ENCODE peak calls at places on chromosomes 13 and 19, in four cellular contexts. A is fibroblast of pulmonary artery; P is breast epithelium; T is CD4-positive, alpha-beta T cell. H is an unnamed sample.

GRCh38 chr19:246551-246950 is 44.7 kb downstream of the PLPP2 start:
- DNase-seq in T (no peak), A (no peak), P (no peak), H (no peak)

GRCh38 chr13:44396963-44397580 is 23.4 kb downstream of the SERP2 start:
- DNase-seq in A (peak; percentile 57), P (no peak), T (no peak), H (peak; percentile 42)

GRCh38 chr13:33392794-33393371 is 107.3 kb upstream of the STARD13 start:
- DNase-seq in P (no peak), A (no peak), T (no peak), H (no peak)

GRCh38 chr13:61880576-61881283 is 465.1 kb upstream of the PCDH20 start:
- DNase-seq in P (no peak), T (no peak), A (peak; percentile 41), H (no peak)

GRCh38 chr13:36345438-36346221 is 564 bp downstream of the SPART start:
- DNase-seq in T (peak; percentile 4), P (peak; percentile 68), A (peak; percentile 94), H (peak; percentile 86)

GRCh38 chr13:48333976-48334375 is 30.4 kb downstream of the RB1 start:
- DNase-seq in P (no peak), T (no peak), A (peak; percentile 56), H (peak; percentile 29)

GRCh38 chr19:40745402-40745780 is 4.9 kb downstream of the ACTMAP start:
- DNase-seq in T (no peak), A (peak; percentile 70), P (no peak), H (peak; percentile 39)

GRCh38 chr13:73684286-73684685 is 449.9 kb downstream of the KLF12 start:
- DNase-seq in A (no peak), P (peak; percentile 23), T (no peak), H (no peak)

GRCh38 chr13:26881154-26881553 is 120.6 kb upstream of the GPR12 start:
- DNase-seq in T (no peak), A (peak; percentile 41), P (peak; percentile 30), H (peak; percentile 20)

GRCh38 chr19:45809643-45810159 is 5.4 kb downstream of the RSPH6A start:
- DNase-seq in A (peak; percentile 75), P (no peak), T (no peak), H (peak; percentile 73)

GRCh38 chr13:30362869-30363268 is 55.5 kb upstream of the KATNAL1 start:
- DNase-seq in A (no peak), T (no peak), P (no peak), H (no peak)

GRCh38 chr19:30313353-30313750 is 58.8 kb upstream of the ZNF536 start:
- DNase-seq in T (no peak), A (no peak), P (no peak), H (no peak)

GRCh38 chr13:90188237-90188636 is 1159.2 kb upstream of the MIR17HG start:
- DNase-seq in A (no peak), P (no peak), T (no peak), H (no peak)

GRCh38 chr19:14112809-14113385 is 4.7 kb downstream of the PRKACA start:
- DNase-seq in A (no peak), P (no peak), T (no peak), H (no peak)

GRCh38 chr13:80116107-80116506 is 224.8 kb downstream of the SPRY2 start:
- DNase-seq in P (no peak), A (peak; percentile 63), T (no peak), H (peak; percentile 82)

GRCh38 chr13:42047561-42048322 is 706 bp upstream of the DGKH start:
- DNase-seq in P (peak; percentile 22), A (peak; percentile 74), T (no peak), H (peak; percentile 65)

GRCh38 chr13:23087884-23088283 is 92.9 kb upstream of the SGCG start:
- DNase-seq in P (no peak), T (no peak), A (peak; percentile 39), H (no peak)

GRCh38 chr19:30281903-30282302 is 90.3 kb upstream of the ZNF536 start:
- DNase-seq in T (no peak), A (no peak), P (no peak), H (no peak)

GRCh38 chr13:104106705-104107393 is 1040.6 kb upstream of the SLC10A2 start:
- DNase-seq in P (no peak), A (peak; percentile 88), T (no peak), H (peak; percentile 70)

GRCh38 chr13:44312898-44313551 is 60.6 kb upstream of the SERP2 start:
- DNase-seq in P (no peak), T (no peak), A (peak; percentile 79), H (peak; percentile 97)

GRCh38 chr19:52690395-52691214 is 44.2 kb downstream of the ZNF611 start:
- DNase-seq in A (peak; percentile 94), T (peak; percentile 86), P (peak; percentile 94), H (peak; percentile 92)

GRCh38 chr13:35855531-35856019 is 275.6 kb downstream of the DCLK1 start:
- DNase-seq in P (no peak), T (no peak), A (peak; percentile 21), H (peak; percentile 58)